ENCODE peak calls at places on chromosomes 2 and 18, in four cellular contexts. B is HCT116, K is HepG2, X is Panc1. E is an unnamed sample.

GRCh38 chr2:127421116-127421800 is 3.0 kb downstream of the PROC start:
- ATAC-seq in X (no peak), K (no peak), B (no peak), E (no peak)

GRCh38 chr18:59950215-59950944 is 50.6 kb downstream of the PMAIP1 start:
- ATAC-seq in X (no peak), B (no peak), K (no peak), E (no peak)

GRCh38 chr2:105760191-105760590 is 15.5 kb downstream of the NCK2 start:
- ATAC-seq in B (no peak), X (no peak), K (no peak), E (no peak)

GRCh38 chr18:23365602-23366001 is 87.5 kb upstream of the RIOK3 start:
- ATAC-seq in B (no peak), K (no peak), X (no peak), E (peak)

GRCh38 chr2:18684202-18685040 is 95.1 kb upstream of the NT5C1B start:
- ATAC-seq in K (no peak), B (no peak), X (no peak), E (no peak)

GRCh38 chr2:102074167-102074778 is 68.3 kb upstream of the IL1R1 start:
- ATAC-seq in K (no peak), B (no peak), X (no peak), E (no peak)

GRCh38 chr2:74317696-74318095 is 25.5 kb downstream of the SLC4A5 start:
- ATAC-seq in K (no peak), B (no peak), X (no peak), E (no peak)

GRCh38 chr2:102264952-102265351 is 46.4 kb upstream of the IL1RL1 start:
- ATAC-seq in K (no peak), B (no peak), X (no peak), E (no peak)

GRCh38 chr2:3214065-3214464 is 163.6 kb downstream of the EIPR1 start:
- ATAC-seq in K (no peak), B (no peak), X (no peak), E (no peak)

GRCh38 chr2:234212534-234212933 is 162.0 kb downstream of the SPP2 start:
- ATAC-seq in X (peak), K (peak), B (no peak), E (no peak)

GRCh38 chr2:64859208-64860161 is 129.7 kb upstream of the SLC1A4 start:
- ATAC-seq in X (peak), B (peak), K (peak), E (peak)

GRCh38 chr2:128726221-128726620 is 407.6 kb upstream of the HS6ST1 start:
- ATAC-seq in X (no peak), B (no peak), K (no peak), E (no peak)

GRCh38 chr18:35236964-35237363 is 3.9 kb upstream of the ZNF397 start:
- ATAC-seq in K (no peak), X (no peak), B (no peak), E (no peak)

GRCh38 chr2:74703373-74703772 is 49.3 kb downstream of the SEMA4F start:
- ATAC-seq in B (no peak), X (no peak), K (no peak), E (peak)

GRCh38 chr2:30690126-30690561 is 117.1 kb downstream of the CAPN13 start:
- ATAC-seq in B (no peak), X (no peak), K (no peak), E (peak)
- TF ChIP-seq POLR2AphosphoS5 in B (no peak), X (no peak), K (no peak), E (peak)

GRCh38 chr2:12554235-12555011 is 162.3 kb upstream of the TRIB2 start:
- ATAC-seq in K (no peak), B (no peak), X (no peak), E (no peak)

GRCh38 chr2:12552092-12552491 is 164.6 kb upstream of the TRIB2 start:
- ATAC-seq in K (no peak), B (no peak), X (no peak), E (no peak)

GRCh38 chr2:12548906-12549305 is 167.8 kb upstream of the TRIB2 start:
- ATAC-seq in B (no peak), K (no peak), X (no peak), E (no peak)

GRCh38 chr2:12547771-12548170 is 169.0 kb upstream of the TRIB2 start:
- ATAC-seq in X (no peak), K (no peak), B (peak), E (no peak)

GRCh38 chr2:12549641-12550040 is 167.1 kb upstream of the TRIB2 start:
- ATAC-seq in K (no peak), X (no peak), B (no peak), E (no peak)
- TF ChIP-seq POLR2AphosphoS5 in K (no peak), X (no peak), B (no peak), E (no peak)

GRCh38 chr2:160632576-160632975 is 139.0 kb upstream of the RBMS1 start:
- ATAC-seq in B (no peak), K (no peak), X (no peak), E (no peak)

GRCh38 chr2:160630801-160631590 is 137.4 kb upstream of the RBMS1 start:
- ATAC-seq in B (no peak), K (no peak), X (no peak), E (no peak)

GRCh38 chr2:160634436-160634835 is 140.8 kb upstream of the RBMS1 start:
- ATAC-seq in X (no peak), K (no peak), B (no peak), E (no peak)

GRCh38 chr2:160628811-160629210 is 135.2 kb upstream of the RBMS1 start:
- ATAC-seq in B (no peak), K (peak), X (no peak), E (no peak)
- TF ChIP-seq POLR2AphosphoS5 in B (no peak), K (no peak), X (no peak), E (no peak)

GRCh38 chr2:200377774-200378336 is 71.4 kb downstream of the SPATS2L start:
- ATAC-seq in K (peak), B (peak), X (peak), E (no peak)

GRCh38 chr2:200378652-200379290 is 72.3 kb downstream of the SPATS2L start:
- ATAC-seq in X (no peak), B (no peak), K (no peak), E (no peak)

GRCh38 chr2:200373973-200374416 is 67.5 kb downstream of the SPATS2L start:
- ATAC-seq in B (no peak), X (no peak), K (peak), E (no peak)

GRCh38 chr2:200377143-200377773 is 70.8 kb downstream of the SPATS2L start:
- ATAC-seq in K (peak), B (peak), X (peak), E (no peak)

GRCh38 chr2:200376422-200377142 is 70.1 kb downstream of the SPATS2L start:
- ATAC-seq in B (peak), K (peak), X (peak), E (no peak)
- TF ChIP-seq POLR2AphosphoS5 in B (no peak), K (no peak), X (no peak), E (no peak)

DNA sequence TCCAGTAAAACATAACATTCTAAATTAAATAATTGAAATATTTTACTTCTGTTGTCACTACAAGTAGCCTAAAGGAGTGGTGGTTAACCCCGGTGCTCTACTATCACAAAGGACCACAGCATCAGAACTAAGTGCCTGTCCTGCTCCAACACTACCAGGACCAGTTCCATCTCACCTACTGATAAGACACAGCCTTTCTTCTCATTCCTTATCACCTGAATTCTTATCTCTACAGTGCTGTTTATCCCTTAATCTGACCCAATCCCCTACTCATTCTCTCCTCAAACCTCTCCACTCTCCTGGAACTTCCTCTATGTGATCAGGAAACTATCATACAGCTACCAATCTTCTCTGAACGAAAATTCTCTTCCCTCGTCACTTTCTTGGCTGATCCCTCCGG is 80.2 kb downstream of the ITSN2 start:
- ATAC-seq in K (no peak), X (no peak), B (no peak), E (no peak)
- TF ChIP-seq POLR2AphosphoS5 in K (no peak), X (no peak), B (no peak), E (no peak)

DNA sequence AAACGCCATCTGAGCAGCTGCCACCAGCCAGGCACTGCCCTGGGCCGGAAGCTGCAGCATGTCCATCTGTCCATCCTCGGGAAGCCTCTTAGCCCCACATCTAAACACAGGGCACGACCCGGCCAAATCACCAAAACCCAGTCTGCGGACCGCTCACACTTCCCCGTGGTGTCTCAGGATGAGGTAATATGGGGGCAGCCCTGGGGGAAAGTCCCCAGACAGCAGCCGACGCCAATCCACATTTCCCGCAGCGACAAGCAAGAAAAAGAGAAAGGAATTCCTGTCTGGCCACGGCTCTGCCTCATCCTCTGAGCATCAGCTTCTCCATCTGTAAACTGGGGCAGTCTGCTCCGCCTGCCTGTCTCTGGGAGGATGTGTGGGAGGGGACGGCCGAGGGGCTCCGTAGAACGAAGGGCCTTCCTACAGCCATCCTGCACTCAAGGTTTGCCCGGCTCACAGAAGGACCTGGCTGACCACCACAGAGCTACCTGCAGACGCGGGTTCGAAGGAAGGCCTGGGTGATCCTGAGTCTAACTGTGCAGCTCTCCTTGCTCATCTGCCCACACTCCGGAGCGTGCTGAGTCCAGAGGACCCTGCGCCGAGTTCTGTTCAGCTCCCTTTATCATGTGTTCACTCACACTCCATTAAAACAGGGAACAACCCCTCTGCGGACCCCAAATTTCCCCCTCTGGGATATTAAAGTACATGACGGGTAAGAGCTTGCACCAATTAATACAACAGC is 138.5 kb downstream of the PXDN start:
- ATAC-seq in B (no peak), K (peak), X (peak), E (no peak)
- TF ChIP-seq POLR2AphosphoS5 in B (no peak), K (no peak), X (no peak), E (no peak)

DNA sequence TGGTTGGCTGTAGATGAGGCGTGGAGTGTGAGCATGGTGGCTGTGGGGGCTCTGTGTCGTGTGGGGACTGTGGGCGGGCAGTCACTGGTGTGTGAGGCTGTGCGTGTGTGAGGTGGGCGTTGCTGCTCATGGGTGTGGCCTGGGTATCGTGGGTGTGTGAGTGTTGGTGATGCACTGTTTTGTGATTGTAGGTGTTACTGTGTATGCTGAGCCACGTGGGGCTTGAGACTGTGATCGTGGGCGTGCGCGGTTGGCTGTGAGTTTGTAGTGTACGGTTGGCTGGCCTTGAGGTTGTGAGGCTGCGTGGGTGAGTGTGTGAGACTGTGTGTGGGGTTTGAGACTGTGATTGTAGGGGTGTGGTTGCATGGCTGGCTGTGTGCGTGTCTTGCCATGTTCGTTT is 8.5 kb downstream of the INHBB start:
- ATAC-seq in B (no peak), K (no peak), X (no peak), E (no peak)
- TF ChIP-seq POLR2AphosphoS5 in B (no peak), K (no peak), X (no peak), E (no peak)

GRCh38 chr18:29140590-29140989 is 963.7 kb upstream of the CDH2 start:
- ATAC-seq in K (no peak), B (no peak), X (no peak), E (no peak)
- TF ChIP-seq POLR2AphosphoS5 in K (no peak), B (no peak), X (no peak), E (no peak)